ENCODE peak calls at places on chromosome 5, in ten cellular contexts. One of them, this sample, is unnamed.

GRCh38 chr5:76082790-76083554 is at the start of gene SV2C:
- DNase-seq in progenitor cell of endocrine pancreas: peak
- DNase-seq in HFF-Myc: no peak
- DNase-seq in activated CD8-positive, alpha-beta T cell treated with anti-CD3 and anti-CD28 coated beads for 36 hours: peak
- DNase-seq in omental fat pad: no peak
- DNase-seq in retinal pigment epithelial cell: no peak
- DNase-seq in GM10248: peak
- DNase-seq in tibial artery: no peak
- DNase-seq in AG09319: no peak
- DNase-seq in choroid plexus epithelial cell: peak
- DNase-seq in this sample: no peak

GRCh38 chr5:124433170-124433569 is 313.3 kb downstream of the ZNF608 start:
- DNase-seq in progenitor cell of endocrine pancreas: no peak
- DNase-seq in AG09319: no peak
- DNase-seq in GM10248: no peak
- DNase-seq in activated CD8-positive, alpha-beta T cell treated with anti-CD3 and anti-CD28 coated beads for 36 hours: no peak
- DNase-seq in choroid plexus epithelial cell: no peak
- DNase-seq in omental fat pad: no peak
- DNase-seq in HFF-Myc: no peak
- DNase-seq in tibial artery: no peak
- DNase-seq in retinal pigment epithelial cell: no peak
- DNase-seq in this sample: no peak

GRCh38 chr5:116939641-116940040 is 365.0 kb upstream of the SEMA6A start:
- DNase-seq in AG09319: no peak
- DNase-seq in progenitor cell of endocrine pancreas: no peak
- DNase-seq in GM10248: no peak
- DNase-seq in choroid plexus epithelial cell: no peak
- DNase-seq in retinal pigment epithelial cell: no peak
- DNase-seq in omental fat pad: no peak
- DNase-seq in tibial artery: no peak
- DNase-seq in activated CD8-positive, alpha-beta T cell treated with anti-CD3 and anti-CD28 coated beads for 36 hours: no peak
- DNase-seq in HFF-Myc: no peak
- DNase-seq in this sample: no peak

GRCh38 chr5:170438581-170438980 is 49.4 kb upstream of the KCNMB1 start:
- DNase-seq in omental fat pad: no peak
- DNase-seq in progenitor cell of endocrine pancreas: no peak
- DNase-seq in HFF-Myc: no peak
- DNase-seq in GM10248: no peak
- DNase-seq in tibial artery: no peak
- DNase-seq in AG09319: no peak
- DNase-seq in retinal pigment epithelial cell: no peak
- DNase-seq in choroid plexus epithelial cell: no peak
- DNase-seq in activated CD8-positive, alpha-beta T cell treated with anti-CD3 and anti-CD28 coated beads for 36 hours: no peak
- DNase-seq in this sample: no peak

GRCh38 chr5:73327908-73328455 is 120.6 kb downstream of the FOXD1 start:
- DNase-seq in AG09319: no peak
- DNase-seq in choroid plexus epithelial cell: no peak
- DNase-seq in progenitor cell of endocrine pancreas: no peak
- DNase-seq in HFF-Myc: no peak
- DNase-seq in GM10248: no peak
- DNase-seq in retinal pigment epithelial cell: peak
- DNase-seq in omental fat pad: no peak
- DNase-seq in activated CD8-positive, alpha-beta T cell treated with anti-CD3 and anti-CD28 coated beads for 36 hours: no peak
- DNase-seq in tibial artery: no peak
- DNase-seq in this sample: no peak

GRCh38 chr5:132426525-132427138 is 57.1 kb downstream of the SLC22A5 start:
- DNase-seq in progenitor cell of endocrine pancreas: no peak
- DNase-seq in GM10248: peak
- DNase-seq in retinal pigment epithelial cell: no peak
- DNase-seq in AG09319: peak
- DNase-seq in HFF-Myc: peak
- DNase-seq in tibial artery: peak
- DNase-seq in activated CD8-positive, alpha-beta T cell treated with anti-CD3 and anti-CD28 coated beads for 36 hours: peak
- DNase-seq in omental fat pad: peak
- DNase-seq in choroid plexus epithelial cell: peak
- DNase-seq in this sample: peak

GRCh38 chr5:76046761-76047160 is 36.4 kb upstream of the SV2C start:
- DNase-seq in choroid plexus epithelial cell: no peak
- DNase-seq in activated CD8-positive, alpha-beta T cell treated with anti-CD3 and anti-CD28 coated beads for 36 hours: no peak
- DNase-seq in retinal pigment epithelial cell: no peak
- DNase-seq in GM10248: no peak
- DNase-seq in tibial artery: no peak
- DNase-seq in omental fat pad: no peak
- DNase-seq in HFF-Myc: no peak
- DNase-seq in progenitor cell of endocrine pancreas: no peak
- DNase-seq in AG09319: no peak
- DNase-seq in this sample: no peak

GRCh38 chr5:127757576-127757975 is 54.4 kb downstream of the CCDC192 start:
- DNase-seq in HFF-Myc: peak
- DNase-seq in omental fat pad: no peak
- DNase-seq in retinal pigment epithelial cell: peak
- DNase-seq in progenitor cell of endocrine pancreas: no peak
- DNase-seq in AG09319: peak
- DNase-seq in tibial artery: no peak
- DNase-seq in GM10248: peak
- DNase-seq in choroid plexus epithelial cell: peak
- DNase-seq in activated CD8-positive, alpha-beta T cell treated with anti-CD3 and anti-CD28 coated beads for 36 hours: peak
- DNase-seq in this sample: no peak

GRCh38 chr5:112948455-112948854 is 26.4 kb upstream of the REEP5 start:
- DNase-seq in progenitor cell of endocrine pancreas: no peak
- DNase-seq in activated CD8-positive, alpha-beta T cell treated with anti-CD3 and anti-CD28 coated beads for 36 hours: no peak
- DNase-seq in AG09319: no peak
- DNase-seq in choroid plexus epithelial cell: no peak
- DNase-seq in tibial artery: no peak
- DNase-seq in HFF-Myc: no peak
- DNase-seq in GM10248: no peak
- DNase-seq in retinal pigment epithelial cell: no peak
- DNase-seq in omental fat pad: no peak
- DNase-seq in this sample: no peak

GRCh38 chr5:3905031-3905430 is 309.4 kb downstream of the IRX1 start:
- DNase-seq in GM10248: no peak
- DNase-seq in tibial artery: no peak
- DNase-seq in retinal pigment epithelial cell: no peak
- DNase-seq in HFF-Myc: no peak
- DNase-seq in activated CD8-positive, alpha-beta T cell treated with anti-CD3 and anti-CD28 coated beads for 36 hours: no peak
- DNase-seq in choroid plexus epithelial cell: no peak
- DNase-seq in omental fat pad: no peak
- DNase-seq in AG09319: no peak
- DNase-seq in progenitor cell of endocrine pancreas: no peak
- DNase-seq in this sample: no peak

GRCh38 chr5:139392324-139392677 is 2.6 kb upstream of the MZB1 start:
- DNase-seq in choroid plexus epithelial cell: no peak
- DNase-seq in activated CD8-positive, alpha-beta T cell treated with anti-CD3 and anti-CD28 coated beads for 36 hours: no peak
- DNase-seq in tibial artery: no peak
- DNase-seq in progenitor cell of endocrine pancreas: peak
- DNase-seq in AG09319: no peak
- DNase-seq in HFF-Myc: no peak
- DNase-seq in GM10248: no peak
- DNase-seq in omental fat pad: no peak
- DNase-seq in retinal pigment epithelial cell: no peak
- DNase-seq in this sample: no peak

GRCh38 chr5:166401391-166401790 is 1890.1 kb upstream of the WWC1 start:
- DNase-seq in GM10248: no peak
- DNase-seq in activated CD8-positive, alpha-beta T cell treated with anti-CD3 and anti-CD28 coated beads for 36 hours: no peak
- DNase-seq in HFF-Myc: no peak
- DNase-seq in progenitor cell of endocrine pancreas: no peak
- DNase-seq in retinal pigment epithelial cell: no peak
- DNase-seq in AG09319: no peak
- DNase-seq in choroid plexus epithelial cell: no peak
- DNase-seq in omental fat pad: no peak
- DNase-seq in tibial artery: no peak
- DNase-seq in this sample: no peak

GRCh38 chr5:39523821-39524220 is 99.0 kb upstream of the DAB2 start:
- DNase-seq in HFF-Myc: no peak
- DNase-seq in tibial artery: no peak
- DNase-seq in progenitor cell of endocrine pancreas: no peak
- DNase-seq in omental fat pad: no peak
- DNase-seq in retinal pigment epithelial cell: no peak
- DNase-seq in activated CD8-positive, alpha-beta T cell treated with anti-CD3 and anti-CD28 coated beads for 36 hours: no peak
- DNase-seq in AG09319: no peak
- DNase-seq in GM10248: no peak
- DNase-seq in choroid plexus epithelial cell: peak
- DNase-seq in this sample: no peak

GRCh38 chr5:99169309-99169708 is 240.5 kb upstream of the CHD1 start:
- DNase-seq in activated CD8-positive, alpha-beta T cell treated with anti-CD3 and anti-CD28 coated beads for 36 hours: no peak
- DNase-seq in omental fat pad: no peak
- DNase-seq in progenitor cell of endocrine pancreas: no peak
- DNase-seq in GM10248: no peak
- DNase-seq in AG09319: no peak
- DNase-seq in choroid plexus epithelial cell: peak
- DNase-seq in retinal pigment epithelial cell: no peak
- DNase-seq in tibial artery: no peak
- DNase-seq in HFF-Myc: no peak
- DNase-seq in this sample: no peak

GRCh38 chr5:36607114-36607561 is 732 bp downstream of the SLC1A3 start:
- DNase-seq in omental fat pad: no peak
- DNase-seq in AG09319: no peak
- DNase-seq in retinal pigment epithelial cell: peak
- DNase-seq in tibial artery: no peak
- DNase-seq in choroid plexus epithelial cell: peak
- DNase-seq in GM10248: no peak
- DNase-seq in HFF-Myc: peak
- DNase-seq in progenitor cell of endocrine pancreas: no peak
- DNase-seq in activated CD8-positive, alpha-beta T cell treated with anti-CD3 and anti-CD28 coated beads for 36 hours: no peak
- DNase-seq in this sample: peak

GRCh38 chr5:173396311-173396993 is 68.2 kb upstream of the STC2 start:
- DNase-seq in progenitor cell of endocrine pancreas: no peak
- DNase-seq in HFF-Myc: no peak
- DNase-seq in omental fat pad: no peak
- DNase-seq in activated CD8-positive, alpha-beta T cell treated with anti-CD3 and anti-CD28 coated beads for 36 hours: peak
- DNase-seq in tibial artery: no peak
- DNase-seq in GM10248: no peak
- DNase-seq in choroid plexus epithelial cell: peak
- DNase-seq in retinal pigment epithelial cell: no peak
- DNase-seq in AG09319: no peak
- DNase-seq in this sample: no peak

DNA sequence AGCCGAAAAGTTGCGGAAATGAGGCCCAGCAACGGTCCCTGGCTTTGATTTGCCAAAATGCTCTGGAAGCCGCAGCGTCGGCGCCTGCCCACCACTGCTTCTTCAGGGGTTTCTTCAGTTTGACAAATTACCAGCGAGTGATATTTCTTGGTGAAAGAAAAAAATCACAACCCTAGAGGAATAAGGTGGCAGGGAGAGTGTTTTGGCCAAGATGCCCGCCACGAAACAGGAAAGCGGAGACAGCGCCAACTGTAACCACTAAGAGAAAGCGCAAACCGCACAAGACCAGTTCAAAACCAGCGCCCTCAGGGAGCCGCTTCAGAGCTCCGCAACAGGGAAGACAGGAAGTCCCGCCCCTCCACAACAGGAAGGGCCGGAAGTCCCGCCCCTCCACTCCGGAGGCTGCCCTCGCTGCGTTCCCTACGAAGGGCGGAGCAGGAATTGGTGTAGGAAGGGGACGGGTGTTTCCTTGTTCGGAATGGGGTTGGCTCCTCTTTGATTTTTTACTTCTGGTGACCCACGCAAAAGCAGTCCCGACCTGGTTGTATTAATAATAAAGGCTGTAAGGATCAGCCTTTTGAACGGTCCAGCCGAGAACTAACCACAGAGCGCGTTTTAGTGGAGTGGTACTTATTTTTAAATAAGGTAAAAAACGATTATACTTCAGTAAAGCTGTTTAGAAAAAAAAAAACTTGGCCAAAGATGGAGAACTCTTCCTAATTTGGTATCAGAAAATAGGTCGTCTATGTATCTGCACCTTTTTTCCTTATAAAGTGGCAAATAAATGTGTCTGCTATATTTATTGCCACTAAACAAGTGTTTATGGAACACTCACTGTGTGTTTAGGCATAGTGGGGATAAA is at the start of gene C5orf34:
- DNase-seq in progenitor cell of endocrine pancreas: peak
- DNase-seq in HFF-Myc: peak
- DNase-seq in omental fat pad: peak
- DNase-seq in activated CD8-positive, alpha-beta T cell treated with anti-CD3 and anti-CD28 coated beads for 36 hours: peak
- DNase-seq in tibial artery: peak
- DNase-seq in GM10248: peak
- DNase-seq in choroid plexus epithelial cell: peak
- DNase-seq in AG09319: peak
- DNase-seq in retinal pigment epithelial cell: peak
- DNase-seq in this sample: peak
- TF ChIP-seq CTCF in progenitor cell of endocrine pancreas: no peak
- TF ChIP-seq CTCF in HFF-Myc: no peak
- TF ChIP-seq CTCF in omental fat pad: no peak
- TF ChIP-seq CTCF in activated CD8-positive, alpha-beta T cell treated with anti-CD3 and anti-CD28 coated beads for 36 hours: no peak
- TF ChIP-seq CTCF in tibial artery: peak
- TF ChIP-seq CTCF in GM10248: no peak
- TF ChIP-seq CTCF in choroid plexus epithelial cell: no peak
- TF ChIP-seq CTCF in AG09319: no peak
- TF ChIP-seq CTCF in retinal pigment epithelial cell: no peak
- TF ChIP-seq CTCF in this sample: peak

GRCh38 chr5:142716963-142717362 is 31.1 kb upstream of the FGF1 start:
- DNase-seq in progenitor cell of endocrine pancreas: peak
- DNase-seq in AG09319: no peak
- DNase-seq in GM10248: peak
- DNase-seq in activated CD8-positive, alpha-beta T cell treated with anti-CD3 and anti-CD28 coated beads for 36 hours: peak
- DNase-seq in choroid plexus epithelial cell: peak
- DNase-seq in tibial artery: peak
- DNase-seq in HFF-Myc: no peak
- DNase-seq in retinal pigment epithelial cell: no peak
- DNase-seq in omental fat pad: no peak
- DNase-seq in this sample: no peak
- TF ChIP-seq CTCF in progenitor cell of endocrine pancreas: peak
- TF ChIP-seq CTCF in AG09319: peak
- TF ChIP-seq CTCF in GM10248: peak
- TF ChIP-seq CTCF in activated CD8-positive, alpha-beta T cell treated with anti-CD3 and anti-CD28 coated beads for 36 hours: no peak
- TF ChIP-seq CTCF in choroid plexus epithelial cell: peak
- TF ChIP-seq CTCF in tibial artery: peak
- TF ChIP-seq CTCF in HFF-Myc: peak
- TF ChIP-seq CTCF in retinal pigment epithelial cell: peak
- TF ChIP-seq CTCF in omental fat pad: no peak
- TF ChIP-seq CTCF in this sample: peak

GRCh38 chr5:10775646-10776045 is 14.6 kb upstream of the DAP start:
- DNase-seq in HFF-Myc: no peak
- DNase-seq in activated CD8-positive, alpha-beta T cell treated with anti-CD3 and anti-CD28 coated beads for 36 hours: no peak
- DNase-seq in progenitor cell of endocrine pancreas: no peak
- DNase-seq in AG09319: no peak
- DNase-seq in retinal pigment epithelial cell: no peak
- DNase-seq in omental fat pad: no peak
- DNase-seq in tibial artery: no peak
- DNase-seq in choroid plexus epithelial cell: no peak
- DNase-seq in GM10248: peak
- DNase-seq in this sample: no peak
- TF ChIP-seq CTCF in HFF-Myc: no peak
- TF ChIP-seq CTCF in activated CD8-positive, alpha-beta T cell treated with anti-CD3 and anti-CD28 coated beads for 36 hours: no peak
- TF ChIP-seq CTCF in progenitor cell of endocrine pancreas: no peak
- TF ChIP-seq CTCF in AG09319: no peak
- TF ChIP-seq CTCF in retinal pigment epithelial cell: no peak
- TF ChIP-seq CTCF in omental fat pad: no peak
- TF ChIP-seq CTCF in tibial artery: no peak
- TF ChIP-seq CTCF in choroid plexus epithelial cell: peak
- TF ChIP-seq CTCF in GM10248: peak
- TF ChIP-seq CTCF in this sample: no peak

DNA sequence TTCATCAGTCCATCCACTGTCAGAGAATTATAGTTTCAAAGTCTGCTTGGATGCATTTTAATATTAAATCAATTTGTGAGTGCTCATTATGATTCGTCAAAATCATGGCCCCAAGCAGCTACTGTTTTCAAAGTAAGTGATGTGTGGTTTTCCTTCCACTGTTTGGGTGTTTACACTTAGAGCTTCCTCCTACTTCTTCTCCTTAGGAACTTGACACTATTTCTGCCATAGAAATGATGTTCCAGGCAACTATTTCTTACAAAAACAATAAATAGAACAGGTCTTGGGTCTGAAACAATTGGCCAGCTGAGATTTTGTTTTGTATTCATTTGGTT is 132.8 kb upstream of the RAI14 start:
- DNase-seq in AG09319: no peak
- DNase-seq in retinal pigment epithelial cell: no peak
- DNase-seq in progenitor cell of endocrine pancreas: no peak
- DNase-seq in tibial artery: no peak
- DNase-seq in omental fat pad: no peak
- DNase-seq in GM10248: no peak
- DNase-seq in activated CD8-positive, alpha-beta T cell treated with anti-CD3 and anti-CD28 coated beads for 36 hours: no peak
- DNase-seq in choroid plexus epithelial cell: no peak
- DNase-seq in HFF-Myc: no peak
- DNase-seq in this sample: no peak
- TF ChIP-seq CTCF in AG09319: no peak
- TF ChIP-seq CTCF in retinal pigment epithelial cell: no peak
- TF ChIP-seq CTCF in progenitor cell of endocrine pancreas: no peak
- TF ChIP-seq CTCF in tibial artery: no peak
- TF ChIP-seq CTCF in omental fat pad: no peak
- TF ChIP-seq CTCF in GM10248: no peak
- TF ChIP-seq CTCF in activated CD8-positive, alpha-beta T cell treated with anti-CD3 and anti-CD28 coated beads for 36 hours: no peak
- TF ChIP-seq CTCF in choroid plexus epithelial cell: no peak
- TF ChIP-seq CTCF in HFF-Myc: no peak
- TF ChIP-seq CTCF in this sample: no peak